ENCODE peak calls at places on chromosomes 6 and 20, in five cellular contexts. One of them, this sample, is unnamed.
A peak's percentile ranks its signal among the peaks of the same experiment; 100 is the strongest.

GRCh38 chr20:20277772-20278382 is 90.0 kb upstream of the INSM1 start:
- DNase-seq in activated T-helper 9 cell treated with anti-CD3 and anti-CD28 coated beads, Interleukin-2, amount 50 U/mL, for 16 hours: no peak
- DNase-seq in choroid plexus epithelial cell: no peak
- DNase-seq in HFF-Myc: no peak
- DNase-seq in midbrain: no peak
- DNase-seq in this sample: no peak

GRCh38 chr6:36978687-36979086 is 7.3 kb downstream of the MTCH1 start:
- DNase-seq in activated T-helper 9 cell treated with anti-CD3 and anti-CD28 coated beads, Interleukin-2, amount 50 U/mL, for 16 hours: no peak
- DNase-seq in choroid plexus epithelial cell: no peak
- DNase-seq in HFF-Myc: no peak
- DNase-seq in midbrain: no peak
- DNase-seq in this sample: no peak

GRCh38 chr20:8661229-8662023 is 407.5 kb upstream of the PLCB4 start:
- DNase-seq in activated T-helper 9 cell treated with anti-CD3 and anti-CD28 coated beads, Interleukin-2, amount 50 U/mL, for 16 hours: no peak
- DNase-seq in choroid plexus epithelial cell: no peak
- DNase-seq in HFF-Myc: no peak
- DNase-seq in midbrain: no peak
- DNase-seq in this sample: no peak

GRCh38 chr20:45306431-45306982 is at the start of gene RBPJL:
- DNase-seq in activated T-helper 9 cell treated with anti-CD3 and anti-CD28 coated beads, Interleukin-2, amount 50 U/mL, for 16 hours: peak; percentile 32
- DNase-seq in choroid plexus epithelial cell: no peak
- DNase-seq in HFF-Myc: no peak
- DNase-seq in midbrain: no peak
- DNase-seq in this sample: peak; percentile 73

GRCh38 chr20:63357921-63358905 is 2.9 kb downstream of the CHRNA4 start:
- DNase-seq in activated T-helper 9 cell treated with anti-CD3 and anti-CD28 coated beads, Interleukin-2, amount 50 U/mL, for 16 hours: no peak
- DNase-seq in choroid plexus epithelial cell: no peak
- DNase-seq in HFF-Myc: no peak
- DNase-seq in midbrain: no peak
- DNase-seq in this sample: no peak

GRCh38 chr6:1786455-1787108 is 176.9 kb downstream of the FOXC1 start:
- DNase-seq in activated T-helper 9 cell treated with anti-CD3 and anti-CD28 coated beads, Interleukin-2, amount 50 U/mL, for 16 hours: no peak
- DNase-seq in choroid plexus epithelial cell: no peak
- DNase-seq in HFF-Myc: no peak
- DNase-seq in midbrain: no peak
- DNase-seq in this sample: no peak

GRCh38 chr20:49517509-49518100 is 35.1 kb upstream of the KCNB1 start:
- DNase-seq in activated T-helper 9 cell treated with anti-CD3 and anti-CD28 coated beads, Interleukin-2, amount 50 U/mL, for 16 hours: no peak
- DNase-seq in choroid plexus epithelial cell: no peak
- DNase-seq in HFF-Myc: no peak
- DNase-seq in midbrain: no peak
- DNase-seq in this sample: no peak

GRCh38 chr6:8218861-8219260 is 116.5 kb upstream of the EEF1E1 start:
- DNase-seq in activated T-helper 9 cell treated with anti-CD3 and anti-CD28 coated beads, Interleukin-2, amount 50 U/mL, for 16 hours: no peak
- DNase-seq in choroid plexus epithelial cell: peak; percentile 25
- DNase-seq in HFF-Myc: no peak
- DNase-seq in midbrain: no peak
- DNase-seq in this sample: no peak

GRCh38 chr6:116406678-116407345 is 36.1 kb downstream of the DSE start:
- DNase-seq in activated T-helper 9 cell treated with anti-CD3 and anti-CD28 coated beads, Interleukin-2, amount 50 U/mL, for 16 hours: no peak
- DNase-seq in choroid plexus epithelial cell: peak; percentile 67
- DNase-seq in HFF-Myc: no peak
- DNase-seq in midbrain: no peak
- DNase-seq in this sample: no peak

GRCh38 chr20:40768105-40768504 is 79.1 kb upstream of the MAFB start:
- DNase-seq in activated T-helper 9 cell treated with anti-CD3 and anti-CD28 coated beads, Interleukin-2, amount 50 U/mL, for 16 hours: no peak
- DNase-seq in choroid plexus epithelial cell: no peak
- DNase-seq in HFF-Myc: no peak
- DNase-seq in midbrain: no peak
- DNase-seq in this sample: no peak

GRCh38 chr20:23245553-23246128 is 105.0 kb upstream of the NXT1 start:
- DNase-seq in activated T-helper 9 cell treated with anti-CD3 and anti-CD28 coated beads, Interleukin-2, amount 50 U/mL, for 16 hours: no peak
- DNase-seq in choroid plexus epithelial cell: peak; percentile 75
- DNase-seq in HFF-Myc: no peak
- DNase-seq in midbrain: peak; percentile 41
- DNase-seq in this sample: peak; percentile 66

GRCh38 chr6:16841241-16841640 is 80.0 kb upstream of the ATXN1 start:
- DNase-seq in activated T-helper 9 cell treated with anti-CD3 and anti-CD28 coated beads, Interleukin-2, amount 50 U/mL, for 16 hours: no peak
- DNase-seq in choroid plexus epithelial cell: no peak
- DNase-seq in HFF-Myc: no peak
- DNase-seq in midbrain: no peak
- DNase-seq in this sample: no peak

This sample was measured in ecto neural progenitor cell.